ENCODE peak calls at places on chromosome X, in eight cellular contexts. U is astrocyte of the cerebellum, O is adrenal gland, J is ovary, B is ascending aorta, W is HepG2, A is fibroblast of the aortic adventitia, N is cardiac fibroblast. G is an unnamed sample.

GRCh38 chrX:70481424-70481823 is 36.8 kb downstream of the DLG3 start:
- DNase-seq in U (no peak), O (no peak), J (no peak), B (no peak), W (no peak), A (no peak), N (peak), G (no peak)

GRCh38 chrX:135632353-135632752 is 81.1 kb upstream of the CT45A1 start:
- DNase-seq in U (no peak), O (no peak), J (no peak), B (no peak), W (no peak), A (no peak), N (no peak), G (no peak)

GRCh38 chrX:131704136-131704695 is 160.3 kb downstream of the OR13H1 start:
- DNase-seq in U (peak), O (peak), J (peak), B (peak), W (no peak), A (peak), N (no peak), G (peak)

GRCh38 chrX:114251575-114251974 is 332.3 kb upstream of the HTR2C start:
- DNase-seq in U (no peak), O (no peak), J (no peak), B (no peak), W (no peak), A (no peak), N (no peak), G (no peak)

GRCh38 chrX:14351889-14352288 is 177.4 kb upstream of the GLRA2 start:
- DNase-seq in U (no peak), O (no peak), J (no peak), B (no peak), W (no peak), A (no peak), N (no peak), G (no peak)

GRCh38 chrX:72079607-72080006 is 52.1 kb downstream of the RTL5 start:
- DNase-seq in U (no peak), O (no peak), J (no peak), B (no peak), W (no peak), A (no peak), N (peak), G (no peak)

GRCh38 chrX:23008431-23009099 is 8.8 kb downstream of the DDX53 start:
- DNase-seq in U (peak), O (no peak), J (no peak), B (no peak), W (peak), A (peak), N (peak), G (no peak)

GRCh38 chrX:96382018-96382417 is 302.6 kb upstream of the DIAPH2 start:
- DNase-seq in U (no peak), O (no peak), J (no peak), B (no peak), W (no peak), A (no peak), N (no peak), G (no peak)

GRCh38 chrX:3713225-3713936 is at the start of gene PRKX:
- DNase-seq in U (no peak), O (peak), J (peak), B (peak), W (no peak), A (peak), N (peak), G (peak)

GRCh38 chrX:151009582-151009981 is 26.4 kb downstream of the HMGB3 start:
- DNase-seq in U (no peak), O (no peak), J (no peak), B (no peak), W (peak), A (no peak), N (no peak), G (no peak)

GRCh38 chrX:13219990-13220764 is 99.7 kb downstream of the ATXN3L start:
- DNase-seq in U (no peak), O (no peak), J (no peak), B (no peak), W (no peak), A (peak), N (peak), G (no peak)

GRCh38 chrX:136765957-136766356 is 14.8 kb downstream of the ARHGEF6 start:
- DNase-seq in U (no peak), O (no peak), J (no peak), B (no peak), W (no peak), A (no peak), N (peak), G (no peak)

GRCh38 chrX:129701624-129702069 is 37.1 kb upstream of the XPNPEP2 start:
- DNase-seq in U (peak), O (no peak), J (peak), B (peak), W (no peak), A (peak), N (peak), G (no peak)

GRCh38 chrX:129782015-129782495 is 2.3 kb downstream of the SASH3 start:
- DNase-seq in U (no peak), O (no peak), J (no peak), B (no peak), W (no peak), A (no peak), N (no peak), G (no peak)

GRCh38 chrX:107659768-107660167 is 31.5 kb downstream of the PRPS1 start:
- DNase-seq in U (no peak), O (no peak), J (no peak), B (no peak), W (peak), A (peak), N (peak), G (no peak)

GRCh38 chrX:26915064-26915463 is 548.1 kb downstream of the PPP4R3C start:
- DNase-seq in U (no peak), O (no peak), J (no peak), B (no peak), W (no peak), A (peak), N (peak), G (no peak)

GRCh38 chrX:69079278-69079677 is 86.0 kb downstream of the PJA1 start:
- DNase-seq in U (no peak), O (no peak), J (no peak), B (no peak), W (no peak), A (peak), N (peak), G (no peak)

GRCh38 chrX:71536285-71536684 is 3.4 kb downstream of the OGT start:
- DNase-seq in U (no peak), O (no peak), J (no peak), B (no peak), W (no peak), A (no peak), N (no peak), G (no peak)

GRCh38 chrX:8349816-8350544 is 114.7 kb upstream of the VCX3B start:
- DNase-seq in U (no peak), O (no peak), J (no peak), B (no peak), W (no peak), A (no peak), N (no peak), G (no peak)

GRCh38 chrX:39755152-39756032 is 342.4 kb downstream of the BCOR start:
- DNase-seq in U (peak), O (peak), J (peak), B (peak), W (peak), A (peak), N (peak), G (no peak)

GRCh38 chrX:40107291-40108083 is 9.7 kb upstream of the BCOR start:
- DNase-seq in U (no peak), O (peak), J (peak), B (no peak), W (no peak), A (no peak), N (peak), G (no peak)

GRCh38 chrX:133045986-133046385 is 50.9 kb downstream of the USP26 start:
- DNase-seq in U (no peak), O (no peak), J (no peak), B (no peak), W (peak), A (no peak), N (no peak), G (no peak)

GRCh38 chrX:72105436-72105835 is 26.3 kb downstream of the RTL5 start:
- DNase-seq in U (no peak), O (no peak), J (no peak), B (no peak), W (no peak), A (no peak), N (no peak), G (no peak)

GRCh38 chrX:15566244-15566643 is 34.5 kb downstream of the ACE2 start:
- DNase-seq in U (no peak), O (no peak), J (no peak), B (no peak), W (no peak), A (no peak), N (no peak), G (no peak)
- TF ChIP-seq CTCF in U (peak), O (no peak), J (no peak), B (no peak), W (no peak), A (peak), N (peak), G (no peak)

GRCh38 chrX:134628663-134629062 is 29.6 kb downstream of the PLAC1 start:
- DNase-seq in U (no peak), O (no peak), J (no peak), B (no peak), W (no peak), A (no peak), N (no peak), G (no peak)
- H3K4me3 ChIP-seq in U (no peak), O (no peak), J (no peak), B (no peak), W (no peak), A (no peak), N (no peak), G (no peak)

GRCh38 chrX:55524487-55524886 is 34.8 kb upstream of the USP51 start:
- DNase-seq in U (no peak), O (no peak), J (no peak), B (no peak), W (peak), A (peak), N (no peak), G (no peak)
- TF ChIP-seq CTCF in U (no peak), O (no peak), J (no peak), B (no peak), W (no peak), A (no peak), N (no peak), G (no peak)

DNA sequence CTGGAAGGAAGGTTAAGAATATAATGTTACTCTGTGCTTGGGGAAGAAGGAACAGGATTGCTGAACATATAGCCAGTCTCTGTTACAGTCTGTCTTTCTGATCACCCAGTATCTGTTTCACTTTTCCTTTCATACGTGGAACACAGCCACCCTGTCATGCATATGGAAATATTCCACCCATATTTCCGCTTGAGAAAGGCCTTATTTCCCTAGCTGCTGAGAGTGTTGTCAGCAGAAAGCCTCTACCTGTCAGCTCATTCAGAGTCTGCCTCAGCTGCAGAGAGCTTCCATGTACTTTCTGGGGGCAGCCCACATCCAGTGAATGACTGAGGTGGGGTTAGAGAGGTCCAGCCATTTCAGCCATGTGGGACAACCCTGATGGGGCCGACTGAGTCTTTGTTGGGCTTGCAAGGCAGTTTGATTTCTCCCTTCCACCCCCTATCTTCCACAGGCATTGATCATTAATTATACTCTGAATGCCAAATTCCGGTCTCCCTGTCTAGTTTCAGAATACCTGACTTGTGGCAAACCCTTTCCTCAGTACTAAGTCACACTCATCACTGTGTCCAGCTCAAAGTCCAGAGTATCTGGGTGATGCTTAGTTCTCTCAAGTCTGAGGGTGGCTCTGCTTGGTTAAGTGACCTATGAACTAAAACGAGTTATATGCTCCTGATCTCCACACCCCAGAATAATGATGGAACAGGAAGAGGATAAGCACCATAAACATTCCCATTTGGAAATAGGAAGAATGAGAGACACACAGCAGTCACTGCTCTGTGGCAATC is 6.6 kb downstream of the SMIM9 start:
- DNase-seq in U (no peak), O (no peak), J (no peak), B (no peak), W (no peak), A (no peak), N (no peak), G (no peak)
- H3K4me3 ChIP-seq in U (no peak), O (no peak), J (no peak), B (no peak), W (no peak), A (no peak), N (no peak), G (no peak)

DNA sequence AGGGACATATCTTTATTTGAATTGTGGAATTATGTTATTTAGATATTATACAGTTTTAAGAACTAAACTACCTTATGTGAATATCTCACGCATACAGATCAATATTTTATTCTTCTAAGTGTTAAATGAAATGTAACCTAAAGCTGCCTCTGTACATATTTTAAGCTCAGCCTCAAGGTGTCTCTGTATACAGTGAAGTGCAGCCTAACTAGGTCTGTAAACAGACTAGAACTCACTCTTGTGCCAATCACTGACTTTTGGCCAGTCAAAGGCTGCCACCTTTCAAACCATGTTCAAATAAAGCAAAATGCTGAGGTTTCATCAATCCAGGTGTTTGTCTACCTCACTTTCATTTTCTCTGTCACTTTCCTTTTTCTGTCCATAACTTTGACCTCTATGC is 1074.5 kb upstream of the PRKX start:
- DNase-seq in U (no peak), O (no peak), J (no peak), B (no peak), W (no peak), A (no peak), N (no peak), G (no peak)
- TF ChIP-seq CTCF in U (no peak), O (no peak), J (no peak), B (no peak), W (no peak), A (no peak), N (no peak), G (no peak)